ENCODE peak calls at places on chromosome 6, in seven cellular contexts. One of them, this sample, is unnamed.

GRCh38 chr6:145507251-145507650 is 228.1 kb downstream of the EPM2A start:
- DNase-seq in NCI-H510A treated with DMSO at 0.1 percent for 48 hours: no peak
- DNase-seq in fibroblast of the conjunctiva: no peak
- DNase-seq in WTC11: no peak
- DNase-seq in left lung: no peak
- DNase-seq in T-helper 17 cell: no peak
- DNase-seq in ELF-1: no peak
- DNase-seq in this sample: no peak

GRCh38 chr6:123802351-123802696 is 1.3 kb upstream of the NKAIN2 start:
- DNase-seq in NCI-H510A treated with DMSO at 0.1 percent for 48 hours: no peak
- DNase-seq in fibroblast of the conjunctiva: no peak
- DNase-seq in WTC11: no peak
- DNase-seq in left lung: no peak
- DNase-seq in T-helper 17 cell: no peak
- DNase-seq in ELF-1: no peak
- DNase-seq in this sample: no peak

GRCh38 chr6:53547166-53547814 is 2.4 kb upstream of the GCLC start:
- DNase-seq in NCI-H510A treated with DMSO at 0.1 percent for 48 hours: peak
- DNase-seq in fibroblast of the conjunctiva: no peak
- DNase-seq in WTC11: peak
- DNase-seq in left lung: no peak
- DNase-seq in T-helper 17 cell: no peak
- DNase-seq in ELF-1: no peak
- DNase-seq in this sample: no peak

GRCh38 chr6:77447254-77447653 is 16.0 kb downstream of the HTR1B start:
- DNase-seq in NCI-H510A treated with DMSO at 0.1 percent for 48 hours: no peak
- DNase-seq in fibroblast of the conjunctiva: no peak
- DNase-seq in WTC11: no peak
- DNase-seq in left lung: no peak
- DNase-seq in T-helper 17 cell: no peak
- DNase-seq in ELF-1: no peak
- DNase-seq in this sample: no peak

GRCh38 chr6:140537211-140537610 is 1162.8 kb upstream of the CITED2 start:
- DNase-seq in NCI-H510A treated with DMSO at 0.1 percent for 48 hours: no peak
- DNase-seq in fibroblast of the conjunctiva: no peak
- DNase-seq in WTC11: no peak
- DNase-seq in left lung: no peak
- DNase-seq in T-helper 17 cell: no peak
- DNase-seq in ELF-1: no peak
- DNase-seq in this sample: no peak

GRCh38 chr6:37653933-37654565 is 43.6 kb downstream of the MDGA1 start:
- DNase-seq in NCI-H510A treated with DMSO at 0.1 percent for 48 hours: no peak
- DNase-seq in fibroblast of the conjunctiva: no peak
- DNase-seq in WTC11: peak
- DNase-seq in left lung: no peak
- DNase-seq in T-helper 17 cell: no peak
- DNase-seq in ELF-1: peak
- DNase-seq in this sample: no peak

GRCh38 chr6:39228992-39229767 is at the start of gene KCNK5:
- DNase-seq in NCI-H510A treated with DMSO at 0.1 percent for 48 hours: peak
- DNase-seq in fibroblast of the conjunctiva: no peak
- DNase-seq in WTC11: peak
- DNase-seq in left lung: peak
- DNase-seq in T-helper 17 cell: peak
- DNase-seq in ELF-1: peak
- DNase-seq in this sample: peak

GRCh38 chr6:26230336-26230735 is 134.7 kb upstream of the BTN3A2 start:
- DNase-seq in NCI-H510A treated with DMSO at 0.1 percent for 48 hours: no peak
- DNase-seq in fibroblast of the conjunctiva: no peak
- DNase-seq in WTC11: no peak
- DNase-seq in left lung: no peak
- DNase-seq in T-helper 17 cell: no peak
- DNase-seq in ELF-1: no peak
- DNase-seq in this sample: no peak

GRCh38 chr6:38847497-38847896 is 132.4 kb downstream of the DNAH8 start:
- DNase-seq in NCI-H510A treated with DMSO at 0.1 percent for 48 hours: no peak
- DNase-seq in fibroblast of the conjunctiva: no peak
- DNase-seq in WTC11: no peak
- DNase-seq in left lung: no peak
- DNase-seq in T-helper 17 cell: no peak
- DNase-seq in ELF-1: no peak
- DNase-seq in this sample: no peak

GRCh38 chr6:123676793-123677192 is 40.0 kb upstream of the TRDN start:
- DNase-seq in NCI-H510A treated with DMSO at 0.1 percent for 48 hours: no peak
- DNase-seq in fibroblast of the conjunctiva: no peak
- DNase-seq in WTC11: no peak
- DNase-seq in left lung: no peak
- DNase-seq in T-helper 17 cell: no peak
- DNase-seq in ELF-1: no peak
- DNase-seq in this sample: no peak

GRCh38 chr6:36368921-36369880 is 18.3 kb downstream of the ETV7 start:
- DNase-seq in NCI-H510A treated with DMSO at 0.1 percent for 48 hours: peak
- DNase-seq in fibroblast of the conjunctiva: no peak
- DNase-seq in WTC11: no peak
- DNase-seq in left lung: peak
- DNase-seq in T-helper 17 cell: no peak
- DNase-seq in ELF-1: no peak
- DNase-seq in this sample: no peak

GRCh38 chr6:16540804-16541752 is 220.2 kb downstream of the ATXN1 start:
- DNase-seq in NCI-H510A treated with DMSO at 0.1 percent for 48 hours: no peak
- DNase-seq in fibroblast of the conjunctiva: no peak
- DNase-seq in WTC11: no peak
- DNase-seq in left lung: no peak
- DNase-seq in T-helper 17 cell: no peak
- DNase-seq in ELF-1: no peak
- DNase-seq in this sample: no peak

GRCh38 chr6:79671605-79672266 is 40.6 kb downstream of the SH3BGRL2 start:
- DNase-seq in NCI-H510A treated with DMSO at 0.1 percent for 48 hours: peak
- DNase-seq in fibroblast of the conjunctiva: no peak
- DNase-seq in WTC11: no peak
- DNase-seq in left lung: peak
- DNase-seq in T-helper 17 cell: no peak
- DNase-seq in ELF-1: no peak
- DNase-seq in this sample: no peak

GRCh38 chr6:37620519-37620918 is 77.2 kb downstream of the MDGA1 start:
- DNase-seq in NCI-H510A treated with DMSO at 0.1 percent for 48 hours: no peak
- DNase-seq in fibroblast of the conjunctiva: no peak
- DNase-seq in WTC11: no peak
- DNase-seq in left lung: no peak
- DNase-seq in T-helper 17 cell: no peak
- DNase-seq in ELF-1: no peak
- DNase-seq in this sample: no peak

GRCh38 chr6:38554700-38555413 is 84.9 kb downstream of the BTBD9 start:
- DNase-seq in NCI-H510A treated with DMSO at 0.1 percent for 48 hours: no peak
- DNase-seq in fibroblast of the conjunctiva: peak
- DNase-seq in WTC11: no peak
- DNase-seq in left lung: no peak
- DNase-seq in T-helper 17 cell: no peak
- DNase-seq in ELF-1: no peak
- DNase-seq in this sample: no peak

GRCh38 chr6:32082951-32083350 is 26.2 kb downstream of the TNXB start:
- DNase-seq in NCI-H510A treated with DMSO at 0.1 percent for 48 hours: no peak
- DNase-seq in fibroblast of the conjunctiva: peak
- DNase-seq in WTC11: no peak
- DNase-seq in left lung: no peak
- DNase-seq in T-helper 17 cell: no peak
- DNase-seq in ELF-1: no peak
- DNase-seq in this sample: no peak

GRCh38 chr6:137332637-137333228 is 113.5 kb upstream of the IFNGR1 start:
- DNase-seq in NCI-H510A treated with DMSO at 0.1 percent for 48 hours: no peak
- DNase-seq in fibroblast of the conjunctiva: peak
- DNase-seq in WTC11: no peak
- DNase-seq in left lung: no peak
- DNase-seq in T-helper 17 cell: no peak
- DNase-seq in ELF-1: no peak
- DNase-seq in this sample: no peak

GRCh38 chr6:37338745-37339255 is 15.0 kb upstream of the RNF8 start:
- DNase-seq in NCI-H510A treated with DMSO at 0.1 percent for 48 hours: no peak
- DNase-seq in fibroblast of the conjunctiva: no peak
- DNase-seq in WTC11: no peak
- DNase-seq in left lung: no peak
- DNase-seq in T-helper 17 cell: no peak
- DNase-seq in ELF-1: no peak
- DNase-seq in this sample: no peak

GRCh38 chr6:35603326-35604202 is 85.2 kb downstream of the FKBP5 start:
- DNase-seq in NCI-H510A treated with DMSO at 0.1 percent for 48 hours: no peak
- DNase-seq in fibroblast of the conjunctiva: no peak
- DNase-seq in WTC11: no peak
- DNase-seq in left lung: no peak
- DNase-seq in T-helper 17 cell: no peak
- DNase-seq in ELF-1: no peak
- DNase-seq in this sample: no peak

GRCh38 chr6:122322824-122323223 is 76.6 kb upstream of the HSF2 start:
- DNase-seq in NCI-H510A treated with DMSO at 0.1 percent for 48 hours: peak
- DNase-seq in fibroblast of the conjunctiva: peak
- DNase-seq in WTC11: no peak
- DNase-seq in left lung: no peak
- DNase-seq in T-helper 17 cell: no peak
- DNase-seq in ELF-1: no peak
- DNase-seq in this sample: no peak

GRCh38 chr6:82979657-82980056 is 86.0 kb downstream of the UBE3D start:
- DNase-seq in NCI-H510A treated with DMSO at 0.1 percent for 48 hours: no peak
- DNase-seq in fibroblast of the conjunctiva: no peak
- DNase-seq in WTC11: no peak
- DNase-seq in left lung: no peak
- DNase-seq in T-helper 17 cell: no peak
- DNase-seq in ELF-1: no peak
- DNase-seq in this sample: no peak

GRCh38 chr6:125511809-125512341 is 210.1 kb upstream of the HDDC2 start:
- DNase-seq in NCI-H510A treated with DMSO at 0.1 percent for 48 hours: peak
- DNase-seq in fibroblast of the conjunctiva: peak
- DNase-seq in WTC11: no peak
- DNase-seq in left lung: no peak
- DNase-seq in T-helper 17 cell: no peak
- DNase-seq in ELF-1: no peak
- DNase-seq in this sample: no peak

GRCh38 chr6:138182939-138183791 is 21.4 kb downstream of the ARFGEF3 start:
- DNase-seq in NCI-H510A treated with DMSO at 0.1 percent for 48 hours: peak
- DNase-seq in fibroblast of the conjunctiva: no peak
- DNase-seq in WTC11: peak
- DNase-seq in left lung: no peak
- DNase-seq in T-helper 17 cell: no peak
- DNase-seq in ELF-1: no peak
- DNase-seq in this sample: no peak

GRCh38 chr6:54299542-54300269 is 8.5 kb upstream of the TINAG start:
- DNase-seq in NCI-H510A treated with DMSO at 0.1 percent for 48 hours: no peak
- DNase-seq in fibroblast of the conjunctiva: no peak
- DNase-seq in WTC11: no peak
- DNase-seq in left lung: no peak
- DNase-seq in T-helper 17 cell: no peak
- DNase-seq in ELF-1: no peak
- DNase-seq in this sample: no peak

GRCh38 chr6:145815351-145815772 is 767 bp upstream of the FBXO30 start:
- DNase-seq in NCI-H510A treated with DMSO at 0.1 percent for 48 hours: peak
- DNase-seq in fibroblast of the conjunctiva: no peak
- DNase-seq in WTC11: peak
- DNase-seq in left lung: no peak
- DNase-seq in T-helper 17 cell: no peak
- DNase-seq in ELF-1: no peak
- DNase-seq in this sample: no peak

GRCh38 chr6:684831-685636 is 7.9 kb downstream of the EXOC2 start:
- DNase-seq in NCI-H510A treated with DMSO at 0.1 percent for 48 hours: no peak
- DNase-seq in fibroblast of the conjunctiva: no peak
- DNase-seq in WTC11: no peak
- DNase-seq in left lung: no peak
- DNase-seq in T-helper 17 cell: no peak
- DNase-seq in ELF-1: no peak
- DNase-seq in this sample: no peak

GRCh38 chr6:97669191-97669651 is 386.2 kb upstream of the MMS22L start:
- DNase-seq in NCI-H510A treated with DMSO at 0.1 percent for 48 hours: no peak
- DNase-seq in fibroblast of the conjunctiva: no peak
- DNase-seq in WTC11: peak
- DNase-seq in left lung: no peak
- DNase-seq in T-helper 17 cell: no peak
- DNase-seq in ELF-1: peak
- DNase-seq in this sample: no peak

GRCh38 chr6:69622230-69622629 is 174.6 kb downstream of the LMBRD1 start:
- DNase-seq in NCI-H510A treated with DMSO at 0.1 percent for 48 hours: no peak
- DNase-seq in fibroblast of the conjunctiva: no peak
- DNase-seq in WTC11: no peak
- DNase-seq in left lung: no peak
- DNase-seq in T-helper 17 cell: no peak
- DNase-seq in ELF-1: no peak
- DNase-seq in this sample: no peak

GRCh38 chr6:167756594-167756993 is 70.1 kb upstream of the AFDN start:
- DNase-seq in NCI-H510A treated with DMSO at 0.1 percent for 48 hours: no peak
- DNase-seq in fibroblast of the conjunctiva: no peak
- DNase-seq in WTC11: no peak
- DNase-seq in left lung: no peak
- DNase-seq in T-helper 17 cell: no peak
- DNase-seq in ELF-1: no peak
- DNase-seq in this sample: no peak

GRCh38 chr6:49570474-49571079 is 20.1 kb downstream of the C6orf141 start:
- DNase-seq in NCI-H510A treated with DMSO at 0.1 percent for 48 hours: no peak
- DNase-seq in fibroblast of the conjunctiva: no peak
- DNase-seq in WTC11: no peak
- DNase-seq in left lung: no peak
- DNase-seq in T-helper 17 cell: no peak
- DNase-seq in ELF-1: no peak
- DNase-seq in this sample: no peak

GRCh38 chr6:132768051-132768517 is 10.4 kb upstream of the VNN2 start:
- DNase-seq in NCI-H510A treated with DMSO at 0.1 percent for 48 hours: no peak
- DNase-seq in fibroblast of the conjunctiva: no peak
- DNase-seq in WTC11: peak
- DNase-seq in left lung: peak
- DNase-seq in T-helper 17 cell: no peak
- DNase-seq in ELF-1: peak
- DNase-seq in this sample: peak